ENCODE peak calls at places on chromosomes 16 and 17, in seven cellular contexts. M, B, C, F, Z, P and K are unnamed samples.

GRCh38 chr17:57597531-57598453 is 147.3 kb downstream of the CCDC182 start:
- DNase-seq in M (peak; percentile 79), F (peak; percentile 86), C (peak; percentile 82), Z (peak; percentile 71), P (peak; percentile 72), B (peak; percentile 58), K (peak; percentile 77)

GRCh38 chr16:25868966-25869365 is 177.2 kb downstream of the HS3ST4 start:
- DNase-seq in F (no peak), Z (no peak), P (no peak), B (no peak), C (no peak), M (no peak), K (no peak)

GRCh38 chr17:78665952-78666920 is 89.0 kb upstream of the DNAH17 start:
- DNase-seq in M (no peak), Z (no peak), P (peak; percentile 50), F (no peak), C (no peak), B (no peak), K (peak; percentile 46)

GRCh38 chr17:78581304-78581703 is 4.1 kb upstream of the DNAH17 start:
- DNase-seq in F (no peak), C (no peak), P (no peak), Z (no peak), M (no peak), B (no peak), K (no peak)

GRCh38 chr17:50638851-50639767 is 4.4 kb downstream of the ABCC3 start:
- DNase-seq in F (peak; percentile 96), B (peak; percentile 98), Z (peak; percentile 98), C (peak; percentile 97), M (no peak), P (peak; percentile 87), K (peak; percentile 85)

GRCh38 chr16:66296591-66296990 is 69.9 kb upstream of the CDH5 start:
- DNase-seq in F (no peak), C (no peak), B (no peak), Z (no peak), M (no peak), P (peak; percentile 17), K (no peak)

GRCh38 chr17:65183736-65184135 is 46.6 kb downstream of the RGS9 start:
- DNase-seq in C (peak; percentile 70), P (no peak), Z (peak; percentile 68), B (no peak), M (peak; percentile 72), F (peak; percentile 35), K (no peak)

GRCh38 chr16:49398761-49399160 is 25.2 kb downstream of the C16orf78 start:
- DNase-seq in B (no peak), M (no peak), F (no peak), C (no peak), P (no peak), Z (no peak), K (no peak)

GRCh38 chr17:34389343-34389742 is 26.3 kb upstream of the CCL1 start:
- DNase-seq in Z (no peak), M (no peak), B (no peak), C (no peak), P (no peak), F (no peak), K (no peak)

GRCh38 chr16:56372938-56373337 is 52.4 kb downstream of the AMFR start:
- DNase-seq in P (no peak), C (peak; percentile 34), M (no peak), B (no peak), F (no peak), Z (no peak), K (no peak)

GRCh38 chr16:12573300-12573699 is 230.4 kb downstream of the CPPED1 start:
- DNase-seq in P (peak; percentile 15), C (no peak), F (no peak), M (no peak), B (no peak), Z (no peak), K (no peak)

GRCh38 chr16:78462261-78463208 is 363.1 kb downstream of the WWOX start:
- DNase-seq in C (no peak), Z (no peak), M (no peak), B (no peak), F (no peak), P (no peak), K (no peak)

GRCh38 chr16:46690281-46691178 is 1.1 kb downstream of the ORC6 start:
- DNase-seq in F (no peak), P (no peak), Z (peak; percentile 39), M (no peak), C (peak; percentile 40), B (no peak), K (peak; percentile 74)
- TF ChIP-seq CTCF in F (peak; percentile 12), P (no peak), Z (no peak), M (no peak), C (no peak), B (no peak), K (no peak)

GRCh38 chr17:66944365-66945203 is 19.9 kb upstream of the CACNG4 start:
- DNase-seq in P (no peak), C (peak; percentile 38), B (no peak), M (no peak), Z (peak; percentile 66), F (no peak), K (peak; percentile 47)
- H3K4me3 ChIP-seq in P (no peak overlapping the region), C (no peak overlapping the region), B (no peak overlapping the region), M (no peak overlapping the region), Z (no peak overlapping the region), F (no peak overlapping the region), K (no peak overlapping the region)

GRCh38 chr17:40699359-40699758 is 4.2 kb downstream of the KRT24 start:
- DNase-seq in Z (no peak), F (no peak), M (no peak), B (no peak), C (no peak), P (no peak), K (peak; percentile 22)
- TF ChIP-seq CTCF in Z (no peak), F (no peak), M (no peak), B (no peak), C (no peak), P (no peak), K (no peak)

GRCh38 chr17:77086433-77087010 is 54.2 kb upstream of the SEC14L1 start:
- DNase-seq in Z (peak; percentile 60), P (peak; percentile 99), M (peak; percentile 99), B (peak; percentile 87), F (peak; percentile 87), C (peak; percentile 72), K (peak; percentile 90)
- H3K4me3 ChIP-seq in Z (no peak overlapping the region), P (no peak overlapping the region), M (no peak overlapping the region), B (no peak overlapping the region), F (no peak overlapping the region), C (no peak overlapping the region), K (no peak overlapping the region)

GRCh38 chr17:491086-492014 is 138.7 kb upstream of the RPH3AL start:
- DNase-seq in B (peak; percentile 35), F (peak; percentile 41), M (peak; percentile 77), C (peak; percentile 69), Z (peak; percentile 64), P (peak; percentile 73), K (peak; percentile 82)
- TF ChIP-seq CTCF in B (no peak), F (no peak), M (no peak), C (no peak), Z (no peak), P (no peak), K (no peak)

GRCh38 chr17:68939195-68939594 is 16.0 kb downstream of the ABCA8 start:
- DNase-seq in C (no peak), B (no peak), M (no peak), Z (no peak), P (no peak), F (no peak), K (no peak)

GRCh38 chr17:68943123-68943811 is 11.9 kb downstream of the ABCA8 start:
- DNase-seq in M (no peak), P (no peak), B (no peak), Z (no peak), F (no peak), C (no peak), K (no peak)

GRCh38 chr17:68942389-68942788 is 12.8 kb downstream of the ABCA8 start:
- DNase-seq in F (no peak), B (no peak), Z (no peak), M (no peak), P (no peak), C (no peak), K (no peak)

GRCh38 chr17:68937890-68938514 is 17.2 kb downstream of the ABCA8 start:
- DNase-seq in P (no peak), B (no peak), Z (no peak), F (no peak), C (no peak), M (no peak), K (peak; percentile 34)
- H3K4me3 ChIP-seq in P (no peak overlapping the region), B (no peak overlapping the region), Z (no peak overlapping the region), F (no peak overlapping the region), C (no peak overlapping the region), M (no peak overlapping the region), K (no peak overlapping the region)

DNA sequence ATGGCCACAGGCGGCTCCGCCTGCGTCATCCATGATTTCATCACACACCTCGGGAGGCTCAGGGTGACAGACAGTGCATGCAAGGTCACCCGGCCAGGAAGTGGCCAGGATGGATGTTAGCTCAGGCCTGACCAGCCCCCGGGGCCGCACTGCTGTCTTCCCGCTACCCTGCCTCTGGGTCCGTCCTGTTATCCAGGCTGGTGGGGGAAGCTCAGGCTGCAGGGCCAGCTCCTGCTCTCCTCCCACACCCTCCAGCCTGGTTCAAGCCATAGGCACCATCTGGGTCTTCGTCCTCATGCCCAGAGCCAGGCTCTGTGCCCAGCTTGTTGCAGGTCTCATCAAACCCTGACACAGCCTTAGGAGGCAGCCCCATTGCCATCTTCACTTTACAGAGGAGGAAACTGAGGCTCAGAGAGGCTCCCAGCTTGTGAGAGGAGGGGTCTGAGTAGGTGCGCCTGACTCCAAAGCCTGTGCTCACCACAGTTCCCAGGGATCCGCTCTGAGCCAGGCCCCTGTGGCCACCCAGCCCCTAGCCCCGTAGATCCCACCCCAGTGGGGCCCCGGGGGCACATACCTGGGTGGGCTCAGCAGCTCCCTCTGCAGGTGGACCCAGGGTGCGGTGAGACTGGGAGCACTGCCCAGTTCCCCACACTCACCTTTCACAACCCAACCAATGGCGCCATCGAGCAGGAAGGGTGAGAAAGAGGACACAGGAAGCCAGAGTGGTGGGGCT is 414 bp upstream of the ADGRG3 start:
- DNase-seq in B (peak; percentile 74), F (no peak), P (no peak), M (peak; percentile 75), Z (no peak), C (peak; percentile 38), K (no peak)
- TF ChIP-seq CTCF in B (no peak), F (no peak), P (no peak), M (peak; percentile 64), Z (no peak), C (no peak), K (peak; percentile 10)